ENCODE peak calls at places on chromosomes 5 and 9, in five cellular contexts. One of them, this sample, is unnamed.

GRCh38 chr5:39517800-39518199 is 93.0 kb upstream of the DAB2 start:
- DNase-seq in left lung: no peak
- DNase-seq in NCI-H2081: no peak
- DNase-seq in GM12891: no peak
- DNase-seq in NCI-H446 treated with DMSO at 0.1 percent for 48 hours: peak; percentile 73
- DNase-seq in this sample: peak; percentile 67

GRCh38 chr9:35652829-35653209 is 2.1 kb upstream of the SIT1 start:
- DNase-seq in left lung: no peak
- DNase-seq in NCI-H2081: no peak
- DNase-seq in GM12891: no peak
- DNase-seq in NCI-H446 treated with DMSO at 0.1 percent for 48 hours: no peak
- DNase-seq in this sample: no peak

GRCh38 chr5:101929628-101930027 is 366.5 kb downstream of the SLCO4C1 start:
- DNase-seq in left lung: no peak
- DNase-seq in NCI-H2081: peak; percentile 40
- DNase-seq in GM12891: no peak
- DNase-seq in NCI-H446 treated with DMSO at 0.1 percent for 48 hours: no peak
- DNase-seq in this sample: no peak

GRCh38 chr5:53170748-53171349 is 61.3 kb upstream of the MOCS2 start:
- DNase-seq in left lung: no peak
- DNase-seq in NCI-H2081: peak; percentile 18
- DNase-seq in GM12891: no peak
- DNase-seq in NCI-H446 treated with DMSO at 0.1 percent for 48 hours: no peak
- DNase-seq in this sample: peak; percentile 43

GRCh38 chr5:78447775-78448424 is 87.5 kb downstream of the SCAMP1 start:
- DNase-seq in left lung: no peak
- DNase-seq in NCI-H2081: no peak
- DNase-seq in GM12891: no peak
- DNase-seq in NCI-H446 treated with DMSO at 0.1 percent for 48 hours: no peak
- DNase-seq in this sample: no peak

GRCh38 chr5:141516648-141517025 is 27.8 kb downstream of the PCDHGC5 start:
- DNase-seq in left lung: no peak
- DNase-seq in NCI-H2081: no peak
- DNase-seq in GM12891: no peak
- DNase-seq in NCI-H446 treated with DMSO at 0.1 percent for 48 hours: no peak
- DNase-seq in this sample: no peak

GRCh38 chr9:127038531-127038930 is 83.9 kb downstream of the ANGPTL2 start:
- DNase-seq in left lung: no peak
- DNase-seq in NCI-H2081: no peak
- DNase-seq in GM12891: no peak
- DNase-seq in NCI-H446 treated with DMSO at 0.1 percent for 48 hours: no peak
- DNase-seq in this sample: no peak

GRCh38 chr5:68000805-68001204 is 214.8 kb upstream of the PIK3R1 start:
- DNase-seq in left lung: no peak
- DNase-seq in NCI-H2081: no peak
- DNase-seq in GM12891: no peak
- DNase-seq in NCI-H446 treated with DMSO at 0.1 percent for 48 hours: no peak
- DNase-seq in this sample: no peak

GRCh38 chr5:51652980-51653379 is 269.7 kb downstream of the ISL1 start:
- DNase-seq in left lung: no peak
- DNase-seq in NCI-H2081: no peak
- DNase-seq in GM12891: no peak
- DNase-seq in NCI-H446 treated with DMSO at 0.1 percent for 48 hours: no peak
- DNase-seq in this sample: peak; percentile 70

GRCh38 chr5:54900906-54901725 is 84.3 kb downstream of the ESM1 start:
- DNase-seq in left lung: peak; percentile 36
- DNase-seq in NCI-H2081: no peak
- DNase-seq in GM12891: no peak
- DNase-seq in NCI-H446 treated with DMSO at 0.1 percent for 48 hours: no peak
- DNase-seq in this sample: no peak

GRCh38 chr5:41820150-41820549 is 50.1 kb downstream of the OXCT1 start:
- DNase-seq in left lung: no peak
- DNase-seq in NCI-H2081: no peak
- DNase-seq in GM12891: no peak
- DNase-seq in NCI-H446 treated with DMSO at 0.1 percent for 48 hours: no peak
- DNase-seq in this sample: no peak

GRCh38 chr5:19608434-19608833 is 379.6 kb downstream of the CDH18 start:
- DNase-seq in left lung: no peak
- DNase-seq in NCI-H2081: peak; percentile 58
- DNase-seq in GM12891: no peak
- DNase-seq in NCI-H446 treated with DMSO at 0.1 percent for 48 hours: peak; percentile 75
- DNase-seq in this sample: no peak

GRCh38 chr9:27645166-27645840 is 72.0 kb upstream of the C9orf72 start:
- DNase-seq in left lung: no peak
- DNase-seq in NCI-H2081: no peak
- DNase-seq in GM12891: no peak
- DNase-seq in NCI-H446 treated with DMSO at 0.1 percent for 48 hours: no peak
- DNase-seq in this sample: no peak

GRCh38 chr5:114335391-114335790 is 26.5 kb upstream of the KCNN2 start:
- DNase-seq in left lung: no peak
- DNase-seq in NCI-H2081: no peak
- DNase-seq in GM12891: no peak
- DNase-seq in NCI-H446 treated with DMSO at 0.1 percent for 48 hours: no peak
- DNase-seq in this sample: no peak

GRCh38 chr5:117701067-117701466 is 1126.4 kb upstream of the SEMA6A start:
- DNase-seq in left lung: no peak
- DNase-seq in NCI-H2081: no peak
- DNase-seq in GM12891: no peak
- DNase-seq in NCI-H446 treated with DMSO at 0.1 percent for 48 hours: no peak
- DNase-seq in this sample: no peak

GRCh38 chr5:157900644-157901043 is 41.7 kb upstream of the CLINT1 start:
- DNase-seq in left lung: no peak
- DNase-seq in NCI-H2081: peak; percentile 83
- DNase-seq in GM12891: no peak
- DNase-seq in NCI-H446 treated with DMSO at 0.1 percent for 48 hours: no peak
- DNase-seq in this sample: no peak

GRCh38 chr9:2486988-2487387 is 134.6 kb upstream of the VLDLR start:
- DNase-seq in left lung: no peak
- DNase-seq in NCI-H2081: no peak
- DNase-seq in GM12891: no peak
- DNase-seq in NCI-H446 treated with DMSO at 0.1 percent for 48 hours: no peak
- DNase-seq in this sample: no peak

GRCh38 chr9:95570646-95571045 is 53.9 kb upstream of the PTCH1 start:
- DNase-seq in left lung: no peak
- DNase-seq in NCI-H2081: no peak
- DNase-seq in GM12891: no peak
- DNase-seq in NCI-H446 treated with DMSO at 0.1 percent for 48 hours: no peak
- DNase-seq in this sample: peak; percentile 50

GRCh38 chr5:106376522-106376921 is 1294.2 kb downstream of the EFNA5 start:
- DNase-seq in left lung: no peak
- DNase-seq in NCI-H2081: no peak
- DNase-seq in GM12891: no peak
- DNase-seq in NCI-H446 treated with DMSO at 0.1 percent for 48 hours: no peak
- DNase-seq in this sample: no peak

GRCh38 chr9:137053944-137054931 is at the start of gene ENTPD2:
- DNase-seq in left lung: no peak
- DNase-seq in NCI-H2081: peak; percentile 69
- DNase-seq in GM12891: no peak
- DNase-seq in NCI-H446 treated with DMSO at 0.1 percent for 48 hours: no peak
- DNase-seq in this sample: no peak

GRCh38 chr5:170148430-170149205 is 42.9 kb downstream of the FOXI1 start:
- DNase-seq in left lung: no peak
- DNase-seq in NCI-H2081: no peak
- DNase-seq in GM12891: no peak
- DNase-seq in NCI-H446 treated with DMSO at 0.1 percent for 48 hours: no peak
- DNase-seq in this sample: no peak

GRCh38 chr9:96489482-96489979 is 39.6 kb downstream of the HABP4 start:
- DNase-seq in left lung: no peak
- DNase-seq in NCI-H2081: no peak
- DNase-seq in GM12891: no peak
- DNase-seq in NCI-H446 treated with DMSO at 0.1 percent for 48 hours: no peak
- DNase-seq in this sample: no peak

GRCh38 chr5:3348576-3349535 is 246.8 kb upstream of the IRX1 start:
- DNase-seq in left lung: no peak
- DNase-seq in NCI-H2081: no peak
- DNase-seq in GM12891: no peak
- DNase-seq in NCI-H446 treated with DMSO at 0.1 percent for 48 hours: no peak
- DNase-seq in this sample: no peak

GRCh38 chr5:141695627-141696180 is 13.7 kb upstream of the ARAP3 start:
- DNase-seq in left lung: no peak
- DNase-seq in NCI-H2081: peak; percentile 42
- DNase-seq in GM12891: no peak
- DNase-seq in NCI-H446 treated with DMSO at 0.1 percent for 48 hours: peak; percentile 41
- DNase-seq in this sample: peak; percentile 37

GRCh38 chr9:24333629-24334028 is 212.1 kb downstream of the IZUMO3 start:
- DNase-seq in left lung: no peak
- DNase-seq in NCI-H2081: no peak
- DNase-seq in GM12891: no peak
- DNase-seq in NCI-H446 treated with DMSO at 0.1 percent for 48 hours: no peak
- DNase-seq in this sample: no peak

GRCh38 chr5:55993628-55994501 is 898 bp downstream of the IL6ST start:
- DNase-seq in left lung: no peak
- DNase-seq in NCI-H2081: no peak
- DNase-seq in GM12891: no peak
- DNase-seq in NCI-H446 treated with DMSO at 0.1 percent for 48 hours: no peak
- DNase-seq in this sample: peak; percentile 52

GRCh38 chr5:138975098-138975847 is 100.1 kb upstream of the LRRTM2 start:
- DNase-seq in left lung: peak; percentile 76
- DNase-seq in NCI-H2081: no peak
- DNase-seq in GM12891: no peak
- DNase-seq in NCI-H446 treated with DMSO at 0.1 percent for 48 hours: no peak
- DNase-seq in this sample: peak; percentile 66

GRCh38 chr9:98087420-98088354 is 31.2 kb downstream of the NANS start:
- DNase-seq in left lung: peak; percentile 64
- DNase-seq in NCI-H2081: no peak
- DNase-seq in GM12891: no peak
- DNase-seq in NCI-H446 treated with DMSO at 0.1 percent for 48 hours: no peak
- DNase-seq in this sample: peak; percentile 76

GRCh38 chr5:145130996-145131395 is 704.1 kb downstream of the PRELID2 start:
- DNase-seq in left lung: no peak
- DNase-seq in NCI-H2081: no peak
- DNase-seq in GM12891: no peak
- DNase-seq in NCI-H446 treated with DMSO at 0.1 percent for 48 hours: no peak
- DNase-seq in this sample: no peak

GRCh38 chr5:111741270-111741669 is 15.7 kb downstream of the NREP start:
- DNase-seq in left lung: no peak
- DNase-seq in NCI-H2081: no peak
- DNase-seq in GM12891: no peak
- DNase-seq in NCI-H446 treated with DMSO at 0.1 percent for 48 hours: peak; percentile 20
- DNase-seq in this sample: no peak

GRCh38 chr5:98774192-98775046 is 956 bp downstream of the RGMB start:
- DNase-seq in left lung: peak; percentile 50
- DNase-seq in NCI-H2081: peak; percentile 78
- DNase-seq in GM12891: peak; percentile 41
- DNase-seq in NCI-H446 treated with DMSO at 0.1 percent for 48 hours: no peak
- DNase-seq in this sample: peak; percentile 78

GRCh38 chr5:83583859-83584258 is 112.3 kb downstream of the VCAN start:
- DNase-seq in left lung: no peak
- DNase-seq in NCI-H2081: no peak
- DNase-seq in GM12891: no peak
- DNase-seq in NCI-H446 treated with DMSO at 0.1 percent for 48 hours: no peak
- DNase-seq in this sample: peak; percentile 77

GRCh38 chr5:7869474-7870136 is 657 bp downstream of the MTRR start:
- DNase-seq in left lung: no peak
- DNase-seq in NCI-H2081: peak; percentile 47
- DNase-seq in GM12891: no peak
- DNase-seq in NCI-H446 treated with DMSO at 0.1 percent for 48 hours: no peak
- DNase-seq in this sample: peak; percentile 30

GRCh38 chr9:128178806-128179431 is 12.5 kb downstream of the CIZ1 start:
- DNase-seq in left lung: no peak
- DNase-seq in NCI-H2081: no peak
- DNase-seq in GM12891: no peak
- DNase-seq in NCI-H446 treated with DMSO at 0.1 percent for 48 hours: no peak
- DNase-seq in this sample: no peak

GRCh38 chr5:14513266-14513665 is 68.3 kb upstream of the OTULINL start:
- DNase-seq in left lung: no peak
- DNase-seq in NCI-H2081: peak; percentile 29
- DNase-seq in GM12891: no peak
- DNase-seq in NCI-H446 treated with DMSO at 0.1 percent for 48 hours: no peak
- DNase-seq in this sample: no peak

GRCh38 chr5:96235008-96235910 is 197.8 kb downstream of the PCSK1 start:
- DNase-seq in left lung: no peak
- DNase-seq in NCI-H2081: no peak
- DNase-seq in GM12891: no peak
- DNase-seq in NCI-H446 treated with DMSO at 0.1 percent for 48 hours: no peak
- DNase-seq in this sample: no peak

GRCh38 chr9:78294290-78295176 is 2.4 kb upstream of the PSAT1 start:
- DNase-seq in left lung: no peak
- DNase-seq in NCI-H2081: no peak
- DNase-seq in GM12891: no peak
- DNase-seq in NCI-H446 treated with DMSO at 0.1 percent for 48 hours: no peak
- DNase-seq in this sample: no peak

This sample was measured in endothelial cell of umbilical vein.